ENCODE peak calls at places on chromosome 1, in four cellular contexts. One of them, this sample, is unnamed.

GRCh38 chr1:15352122-15352957 is 57.3 kb upstream of the EFHD2 start:
- DNase-seq in lower leg skin: no peak
- DNase-seq in NCI-H69: peak; percentile 83
- DNase-seq in amniotic stem cell: peak; percentile 8
- DNase-seq in this sample: no peak

GRCh38 chr1:234624718-234625117 is 14.7 kb upstream of the IRF2BP2 start:
- DNase-seq in lower leg skin: no peak
- DNase-seq in amniotic stem cell: no peak
- DNase-seq in NCI-H69: peak; percentile 52
- DNase-seq in this sample: no peak

GRCh38 chr1:21630571-21631338 is 38.4 kb downstream of the RAP1GAP start:
- DNase-seq in amniotic stem cell: no peak
- DNase-seq in NCI-H69: no peak
- DNase-seq in lower leg skin: no peak
- DNase-seq in this sample: no peak

GRCh38 chr1:184574588-184574987 is 180.1 kb downstream of the EDEM3 start:
- DNase-seq in amniotic stem cell: no peak
- DNase-seq in lower leg skin: no peak
- DNase-seq in NCI-H69: peak; percentile 77
- DNase-seq in this sample: no peak

GRCh38 chr1:94698759-94699502 is 121.2 kb upstream of the SLC44A3 start:
- DNase-seq in amniotic stem cell: no peak
- DNase-seq in lower leg skin: no peak
- DNase-seq in NCI-H69: peak; percentile 13
- DNase-seq in this sample: no peak

GRCh38 chr1:213020016-213020415 is 4.3 kb upstream of the ANGEL2 start:
- DNase-seq in lower leg skin: no peak
- DNase-seq in amniotic stem cell: no peak
- DNase-seq in NCI-H69: no peak
- DNase-seq in this sample: no peak

GRCh38 chr1:167294528-167294927 is 73.8 kb downstream of the POU2F1 start:
- DNase-seq in amniotic stem cell: no peak
- DNase-seq in NCI-H69: no peak
- DNase-seq in lower leg skin: no peak
- DNase-seq in this sample: no peak

GRCh38 chr1:46420533-46420915 is 26.4 kb downstream of the FAAH start:
- DNase-seq in NCI-H69: no peak
- DNase-seq in amniotic stem cell: no peak
- DNase-seq in lower leg skin: no peak
- DNase-seq in this sample: no peak

GRCh38 chr1:181318858-181319235 is 164.5 kb upstream of the CACNA1E start:
- DNase-seq in amniotic stem cell: no peak
- DNase-seq in lower leg skin: no peak
- DNase-seq in NCI-H69: no peak
- DNase-seq in this sample: no peak

GRCh38 chr1:15820478-15820877 is 13.0 kb upstream of the UQCRHL start:
- DNase-seq in lower leg skin: no peak
- DNase-seq in amniotic stem cell: no peak
- DNase-seq in NCI-H69: no peak
- DNase-seq in this sample: no peak

GRCh38 chr1:160117300-160117699 is 1.7 kb downstream of the ATP1A2 start:
- DNase-seq in lower leg skin: no peak
- DNase-seq in NCI-H69: no peak
- DNase-seq in amniotic stem cell: no peak
- DNase-seq in this sample: no peak

GRCh38 chr1:81920245-81920740 is 119.6 kb downstream of the ADGRL2 start:
- DNase-seq in NCI-H69: peak; percentile 22
- DNase-seq in lower leg skin: no peak
- DNase-seq in amniotic stem cell: peak; percentile 24
- DNase-seq in this sample: peak; percentile 64

GRCh38 chr1:57844382-57844980 is 420.6 kb upstream of the DAB1 start:
- DNase-seq in lower leg skin: no peak
- DNase-seq in NCI-H69: no peak
- DNase-seq in amniotic stem cell: no peak
- DNase-seq in this sample: no peak

GRCh38 chr1:206979379-206980043 is 9.3 kb upstream of the FCAMR start:
- DNase-seq in amniotic stem cell: peak; percentile 21
- DNase-seq in NCI-H69: peak; percentile 49
- DNase-seq in lower leg skin: no peak
- DNase-seq in this sample: no peak

GRCh38 chr1:28684937-28685336 is 16.4 kb downstream of the GMEB1 start:
- DNase-seq in NCI-H69: no peak
- DNase-seq in amniotic stem cell: no peak
- DNase-seq in lower leg skin: no peak
- DNase-seq in this sample: no peak

GRCh38 chr1:165807613-165808012 is 19.8 kb upstream of the UCK2 start:
- DNase-seq in NCI-H69: peak; percentile 13
- DNase-seq in amniotic stem cell: no peak
- DNase-seq in lower leg skin: no peak
- DNase-seq in this sample: no peak

GRCh38 chr1:31371121-31371520 is 1.8 kb downstream of the FABP3 start:
- DNase-seq in lower leg skin: no peak
- DNase-seq in NCI-H69: no peak
- DNase-seq in amniotic stem cell: no peak
- DNase-seq in this sample: no peak

GRCh38 chr1:117860906-117861610 is 68.4 kb downstream of the GDAP2 start:
- DNase-seq in amniotic stem cell: no peak
- DNase-seq in lower leg skin: no peak
- DNase-seq in NCI-H69: peak; percentile 72
- DNase-seq in this sample: no peak

GRCh38 chr1:208631057-208631456 is 386.9 kb upstream of the PLXNA2 start:
- DNase-seq in NCI-H69: no peak
- DNase-seq in lower leg skin: no peak
- DNase-seq in amniotic stem cell: no peak
- DNase-seq in this sample: no peak

GRCh38 chr1:51792864-51793263 is 85.7 kb downstream of the NRDC start:
- DNase-seq in amniotic stem cell: no peak
- DNase-seq in lower leg skin: no peak
- DNase-seq in NCI-H69: no peak
- DNase-seq in this sample: no peak

This sample was measured in right atrium auricular region.